ENCODE peak calls at places on chromosomes 13 and 19, in nine cellular contexts. One of them, this sample, is unnamed. For H3K9me3 and H3K4me1, the result is how much of the 10 kb centered on the place peaks cover.

GRCh38 chr13:73765651-73766384 is 368.4 kb downstream of the KLF12 start:
- DNase-seq in hepatocyte: peak
- DNase-seq in left ventricle myocardium inferior: peak
- DNase-seq in IMR-90: peak
- DNase-seq in RWPE2: no peak
- DNase-seq in right atrium auricular region: peak
- DNase-seq in ascending aorta: peak
- DNase-seq in osteoblast: no peak
- DNase-seq in keratinocyte: no peak
- DNase-seq in this sample: peak

GRCh38 chr13:78067290-78067689 is 148.7 kb upstream of the EDNRB start:
- DNase-seq in hepatocyte: no peak
- DNase-seq in left ventricle myocardium inferior: no peak
- DNase-seq in IMR-90: no peak
- DNase-seq in RWPE2: no peak
- DNase-seq in right atrium auricular region: no peak
- DNase-seq in ascending aorta: no peak
- DNase-seq in osteoblast: no peak
- DNase-seq in keratinocyte: no peak
- DNase-seq in this sample: no peak

GRCh38 chr19:6590458-6591319 is at the start of gene CD70:
- DNase-seq in hepatocyte: no peak
- DNase-seq in left ventricle myocardium inferior: no peak
- DNase-seq in IMR-90: no peak
- DNase-seq in RWPE2: no peak
- DNase-seq in right atrium auricular region: no peak
- DNase-seq in ascending aorta: no peak
- DNase-seq in osteoblast: peak
- DNase-seq in keratinocyte: no peak
- DNase-seq in this sample: peak

GRCh38 chr13:27203854-27204253 is 32.2 kb upstream of the USP12 start:
- DNase-seq in hepatocyte: no peak
- DNase-seq in left ventricle myocardium inferior: no peak
- DNase-seq in IMR-90: peak
- DNase-seq in RWPE2: no peak
- DNase-seq in right atrium auricular region: no peak
- DNase-seq in ascending aorta: no peak
- DNase-seq in osteoblast: no peak
- DNase-seq in keratinocyte: no peak
- DNase-seq in this sample: no peak

GRCh38 chr19:8571006-8571411 is 6.2 kb downstream of the MYO1F start:
- DNase-seq in hepatocyte: no peak
- DNase-seq in left ventricle myocardium inferior: peak
- DNase-seq in IMR-90: peak
- DNase-seq in RWPE2: no peak
- DNase-seq in right atrium auricular region: no peak
- DNase-seq in ascending aorta: no peak
- DNase-seq in osteoblast: peak
- DNase-seq in keratinocyte: no peak
- DNase-seq in this sample: peak

GRCh38 chr13:40206241-40207109 is 460.0 kb downstream of the FOXO1 start:
- DNase-seq in hepatocyte: no peak
- DNase-seq in left ventricle myocardium inferior: no peak
- DNase-seq in IMR-90: peak
- DNase-seq in RWPE2: peak
- DNase-seq in right atrium auricular region: no peak
- DNase-seq in ascending aorta: no peak
- DNase-seq in osteoblast: peak
- DNase-seq in keratinocyte: peak
- DNase-seq in this sample: no peak

GRCh38 chr19:7901337-7901736 is 2.3 kb upstream of the MAP2K7 start:
- DNase-seq in hepatocyte: no peak
- DNase-seq in left ventricle myocardium inferior: no peak
- DNase-seq in IMR-90: no peak
- DNase-seq in RWPE2: no peak
- DNase-seq in right atrium auricular region: no peak
- DNase-seq in ascending aorta: no peak
- DNase-seq in osteoblast: peak
- DNase-seq in keratinocyte: no peak
- DNase-seq in this sample: no peak

GRCh38 chr19:53824134-53824611 is at the start of gene NLRP12:
- DNase-seq in hepatocyte: no peak
- DNase-seq in left ventricle myocardium inferior: no peak
- DNase-seq in IMR-90: no peak
- DNase-seq in RWPE2: no peak
- DNase-seq in right atrium auricular region: no peak
- DNase-seq in ascending aorta: no peak
- DNase-seq in osteoblast: no peak
- DNase-seq in keratinocyte: no peak
- DNase-seq in this sample: peak

GRCh38 chr13:30739646-30740642 is 4.6 kb downstream of the ALOX5AP start:
- DNase-seq in hepatocyte: no peak
- DNase-seq in left ventricle myocardium inferior: no peak
- DNase-seq in IMR-90: peak
- DNase-seq in RWPE2: no peak
- DNase-seq in right atrium auricular region: no peak
- DNase-seq in ascending aorta: no peak
- DNase-seq in osteoblast: peak
- DNase-seq in keratinocyte: peak
- DNase-seq in this sample: no peak

GRCh38 chr19:18542936-18543813 is at the start of gene FKBP8:
- DNase-seq in hepatocyte: peak
- DNase-seq in left ventricle myocardium inferior: peak
- DNase-seq in IMR-90: peak
- DNase-seq in RWPE2: peak
- DNase-seq in right atrium auricular region: peak
- DNase-seq in ascending aorta: peak
- DNase-seq in osteoblast: peak
- DNase-seq in keratinocyte: no peak
- DNase-seq in this sample: peak

GRCh38 chr19:7916137-7916907 is 1.7 kb downstream of the TGFBR3L start:
- DNase-seq in hepatocyte: peak
- DNase-seq in left ventricle myocardium inferior: no peak
- DNase-seq in IMR-90: no peak
- DNase-seq in RWPE2: no peak
- DNase-seq in right atrium auricular region: no peak
- DNase-seq in ascending aorta: no peak
- DNase-seq in osteoblast: peak
- DNase-seq in keratinocyte: no peak
- DNase-seq in this sample: peak

GRCh38 chr13:44273991-44274810 is 99.4 kb upstream of the SERP2 start:
- DNase-seq in hepatocyte: peak
- DNase-seq in left ventricle myocardium inferior: no peak
- DNase-seq in IMR-90: peak
- DNase-seq in RWPE2: no peak
- DNase-seq in right atrium auricular region: no peak
- DNase-seq in ascending aorta: no peak
- DNase-seq in osteoblast: peak
- DNase-seq in keratinocyte: no peak
- DNase-seq in this sample: no peak

GRCh38 chr13:40342461-40342860 is 324.0 kb downstream of the FOXO1 start:
- DNase-seq in hepatocyte: no peak
- DNase-seq in left ventricle myocardium inferior: no peak
- DNase-seq in IMR-90: no peak
- DNase-seq in RWPE2: no peak
- DNase-seq in right atrium auricular region: no peak
- DNase-seq in ascending aorta: no peak
- DNase-seq in osteoblast: no peak
- DNase-seq in keratinocyte: no peak
- DNase-seq in this sample: no peak

GRCh38 chr13:69324109-69324886 is 783.3 kb upstream of the ATXN8OS start:
- DNase-seq in hepatocyte: peak
- DNase-seq in left ventricle myocardium inferior: no peak
- DNase-seq in IMR-90: no peak
- DNase-seq in RWPE2: no peak
- DNase-seq in right atrium auricular region: no peak
- DNase-seq in ascending aorta: no peak
- DNase-seq in osteoblast: no peak
- DNase-seq in keratinocyte: no peak
- DNase-seq in this sample: no peak

GRCh38 chr19:49193822-49194394 is 36.3 kb downstream of the TRPM4 start:
- DNase-seq in hepatocyte: no peak
- DNase-seq in left ventricle myocardium inferior: no peak
- DNase-seq in IMR-90: no peak
- DNase-seq in RWPE2: no peak
- DNase-seq in right atrium auricular region: no peak
- DNase-seq in ascending aorta: no peak
- DNase-seq in osteoblast: no peak
- DNase-seq in keratinocyte: no peak
- DNase-seq in this sample: no peak

GRCh38 chr19:23560051-23560450 is 127.0 kb downstream of the ZNF675 start:
- DNase-seq in hepatocyte: no peak
- DNase-seq in left ventricle myocardium inferior: no peak
- DNase-seq in IMR-90: no peak
- DNase-seq in RWPE2: no peak
- DNase-seq in right atrium auricular region: no peak
- DNase-seq in ascending aorta: no peak
- DNase-seq in osteoblast: no peak
- DNase-seq in keratinocyte: no peak
- DNase-seq in this sample: no peak
- H3K9me3 ChIP-seq in hepatocyte: under half
- H3K9me3 ChIP-seq in left ventricle myocardium inferior: under half
- H3K9me3 ChIP-seq in IMR-90: under half
- H3K9me3 ChIP-seq in RWPE2: under half
- H3K9me3 ChIP-seq in right atrium auricular region: under half
- H3K9me3 ChIP-seq in ascending aorta: under half
- H3K9me3 ChIP-seq in osteoblast: under half
- H3K9me3 ChIP-seq in keratinocyte: under half
- H3K9me3 ChIP-seq in this sample: half or more

GRCh38 chr19:30783212-30783611 is 411.0 kb downstream of the ZNF536 start:
- DNase-seq in hepatocyte: no peak
- DNase-seq in left ventricle myocardium inferior: no peak
- DNase-seq in IMR-90: no peak
- DNase-seq in RWPE2: no peak
- DNase-seq in right atrium auricular region: no peak
- DNase-seq in ascending aorta: no peak
- DNase-seq in osteoblast: no peak
- DNase-seq in keratinocyte: no peak
- DNase-seq in this sample: no peak
- TF ChIP-seq CTCF in hepatocyte: no peak
- TF ChIP-seq CTCF in left ventricle myocardium inferior: no peak
- TF ChIP-seq CTCF in IMR-90: no peak
- TF ChIP-seq CTCF in RWPE2: no peak
- TF ChIP-seq CTCF in right atrium auricular region: no peak
- TF ChIP-seq CTCF in ascending aorta: no peak
- TF ChIP-seq CTCF in osteoblast: no peak
- TF ChIP-seq CTCF in keratinocyte: no peak
- TF ChIP-seq CTCF in this sample: no peak

DNA sequence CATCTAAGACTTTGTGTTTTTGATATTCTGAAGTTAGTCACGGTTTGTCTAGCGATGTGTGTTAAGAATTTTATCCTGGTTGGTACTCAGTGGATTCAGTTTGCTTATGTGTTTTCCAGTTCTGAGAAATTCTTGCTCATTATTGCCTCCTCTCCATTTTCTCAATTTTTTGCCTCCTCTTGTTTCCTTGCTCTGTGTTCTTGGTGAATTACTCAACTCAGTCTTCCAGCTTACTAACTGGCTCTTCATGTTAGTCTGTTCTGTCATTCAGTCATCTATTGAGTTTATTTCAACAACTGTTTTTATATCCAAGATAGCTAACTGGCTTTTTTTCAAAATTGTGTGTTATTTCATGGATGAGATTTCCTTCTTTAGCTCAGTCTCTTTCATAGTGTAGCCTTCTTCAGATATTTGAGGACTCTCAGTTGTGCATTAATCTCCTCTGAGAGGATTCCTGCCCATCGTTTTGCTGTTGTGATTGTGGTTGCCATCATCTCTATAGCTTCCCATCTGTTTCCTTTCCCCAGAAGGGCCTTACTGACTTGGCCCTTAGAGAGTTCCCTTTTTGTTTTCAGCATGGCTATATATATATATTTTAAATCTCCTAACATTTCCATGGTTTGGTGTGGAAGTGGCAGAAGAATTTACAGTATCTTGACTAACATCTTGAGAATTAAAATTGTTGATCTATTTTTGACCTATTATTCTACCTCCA is 6.2 kb downstream of the SETDB2 start:
- DNase-seq in hepatocyte: no peak
- DNase-seq in left ventricle myocardium inferior: no peak
- DNase-seq in IMR-90: no peak
- DNase-seq in RWPE2: no peak
- DNase-seq in right atrium auricular region: no peak
- DNase-seq in ascending aorta: no peak
- DNase-seq in osteoblast: no peak
- DNase-seq in keratinocyte: no peak
- DNase-seq in this sample: no peak
- H3K4me1 ChIP-seq in hepatocyte: under half
- H3K4me1 ChIP-seq in left ventricle myocardium inferior: under half
- H3K4me1 ChIP-seq in IMR-90: under half
- H3K4me1 ChIP-seq in RWPE2: under half
- H3K4me1 ChIP-seq in right atrium auricular region: under half
- H3K4me1 ChIP-seq in ascending aorta: under half
- H3K4me1 ChIP-seq in osteoblast: under half
- H3K4me1 ChIP-seq in keratinocyte: under half
- H3K4me1 ChIP-seq in this sample: under half

DNA sequence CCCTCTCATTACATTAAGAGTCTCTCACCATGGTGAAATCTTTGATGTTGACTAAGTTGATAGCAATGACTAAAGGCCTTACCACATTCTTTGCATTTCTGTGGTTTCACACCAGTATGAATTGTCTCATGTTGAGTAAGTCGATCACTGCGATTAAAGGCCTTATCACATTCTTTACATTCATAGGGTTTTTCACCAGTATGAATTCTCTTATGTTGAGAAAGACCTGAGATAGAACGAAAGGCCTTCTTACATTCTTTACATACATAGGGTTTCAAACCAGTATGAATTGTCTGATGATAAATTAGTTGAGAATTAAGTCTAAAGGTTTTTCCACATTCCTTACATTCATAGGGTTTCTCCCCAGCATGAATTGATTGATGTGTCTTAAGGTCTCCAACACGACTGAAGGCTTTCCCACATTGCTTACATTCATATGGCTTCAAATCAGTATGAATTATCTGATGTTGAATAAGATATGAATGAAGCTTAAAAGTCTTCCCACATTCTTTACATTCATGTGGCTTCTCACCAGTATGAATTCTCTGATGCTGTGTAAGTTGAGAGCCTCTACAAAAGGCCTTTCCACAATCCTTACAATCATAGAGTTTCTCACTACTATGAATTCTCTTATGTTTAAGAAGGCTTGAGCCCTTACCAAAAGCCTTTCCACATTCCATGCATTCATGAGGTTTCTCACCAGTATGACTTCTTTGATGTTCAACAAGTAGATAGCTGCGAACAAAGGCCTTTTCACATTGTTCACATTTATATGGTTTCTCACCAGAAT is 45.6 kb downstream of the ZNF283 start:
- DNase-seq in hepatocyte: no peak
- DNase-seq in left ventricle myocardium inferior: no peak
- DNase-seq in IMR-90: no peak
- DNase-seq in RWPE2: no peak
- DNase-seq in right atrium auricular region: no peak
- DNase-seq in ascending aorta: no peak
- DNase-seq in osteoblast: peak
- DNase-seq in keratinocyte: no peak
- DNase-seq in this sample: no peak
- H3K9me3 ChIP-seq in hepatocyte: under half
- H3K9me3 ChIP-seq in left ventricle myocardium inferior: half or more
- H3K9me3 ChIP-seq in IMR-90: under half
- H3K9me3 ChIP-seq in RWPE2: under half
- H3K9me3 ChIP-seq in right atrium auricular region: half or more
- H3K9me3 ChIP-seq in ascending aorta: half or more
- H3K9me3 ChIP-seq in osteoblast: under half
- H3K9me3 ChIP-seq in keratinocyte: under half
- H3K9me3 ChIP-seq in this sample: half or more

GRCh38 chr19:35592226-35592625 is 6.3 kb downstream of the PMIS2 start:
- DNase-seq in hepatocyte: peak
- DNase-seq in left ventricle myocardium inferior: no peak
- DNase-seq in IMR-90: peak
- DNase-seq in RWPE2: no peak
- DNase-seq in right atrium auricular region: no peak
- DNase-seq in ascending aorta: no peak
- DNase-seq in osteoblast: peak
- DNase-seq in keratinocyte: no peak
- DNase-seq in this sample: no peak
- TF ChIP-seq CTCF in hepatocyte: peak
- TF ChIP-seq CTCF in left ventricle myocardium inferior: peak
- TF ChIP-seq CTCF in IMR-90: peak
- TF ChIP-seq CTCF in RWPE2: peak
- TF ChIP-seq CTCF in right atrium auricular region: no peak
- TF ChIP-seq CTCF in ascending aorta: no peak
- TF ChIP-seq CTCF in osteoblast: peak
- TF ChIP-seq CTCF in keratinocyte: peak
- TF ChIP-seq CTCF in this sample: peak